ENCODE peak calls at places on chromosomes 7 and 10, in five cellular contexts. One of them, this sample, is unnamed.
A peak's percentile ranks its signal among the peaks of the same experiment; 100 is the strongest.

GRCh38 chr7:137923380-137923779 is 76.6 kb upstream of the DGKI start:
- ATAC-seq in stimulated activated effector memory CD8-positive, alpha-beta T cell treated with anti-CD3 and anti-CD28 coated beads, Interleukin-12 subunit alpha, Interleukin-12 subunit beta, amount 100 ng/mL, for 72 hours: peak; percentile 99
- ATAC-seq in foreskin keratinocyte: peak; percentile 90
- ATAC-seq in HepG2: no peak
- ATAC-seq in upper lobe of right lung: no peak
- ATAC-seq in this sample: peak; percentile 98

GRCh38 chr7:69691327-69691726 is 93.1 kb downstream of the AUTS2 start:
- ATAC-seq in foreskin keratinocyte: no peak
- ATAC-seq in upper lobe of right lung: no peak
- ATAC-seq in stimulated activated effector memory CD8-positive, alpha-beta T cell treated with anti-CD3 and anti-CD28 coated beads, Interleukin-12 subunit alpha, Interleukin-12 subunit beta, amount 100 ng/mL, for 72 hours: no peak
- ATAC-seq in HepG2: no peak
- ATAC-seq in this sample: no peak

GRCh38 chr7:51324206-51324884 is 7.7 kb upstream of the COBL start:
- ATAC-seq in upper lobe of right lung: peak; percentile 86
- ATAC-seq in stimulated activated effector memory CD8-positive, alpha-beta T cell treated with anti-CD3 and anti-CD28 coated beads, Interleukin-12 subunit alpha, Interleukin-12 subunit beta, amount 100 ng/mL, for 72 hours: no peak
- ATAC-seq in HepG2: no peak
- ATAC-seq in foreskin keratinocyte: peak; percentile 32
- ATAC-seq in this sample: no peak

GRCh38 chr10:14527134-14527780 is 196.5 kb upstream of the FRMD4A start:
- ATAC-seq in stimulated activated effector memory CD8-positive, alpha-beta T cell treated with anti-CD3 and anti-CD28 coated beads, Interleukin-12 subunit alpha, Interleukin-12 subunit beta, amount 100 ng/mL, for 72 hours: no peak
- ATAC-seq in HepG2: no peak
- ATAC-seq in upper lobe of right lung: no peak
- ATAC-seq in foreskin keratinocyte: no peak
- ATAC-seq in this sample: peak; percentile 73

GRCh38 chr10:77391605-77392235 is 245.9 kb downstream of the KCNMA1 start:
- ATAC-seq in upper lobe of right lung: peak; percentile 84
- ATAC-seq in HepG2: peak; percentile 71
- ATAC-seq in stimulated activated effector memory CD8-positive, alpha-beta T cell treated with anti-CD3 and anti-CD28 coated beads, Interleukin-12 subunit alpha, Interleukin-12 subunit beta, amount 100 ng/mL, for 72 hours: no peak
- ATAC-seq in foreskin keratinocyte: peak; percentile 15
- ATAC-seq in this sample: no peak

GRCh38 chr10:43846968-43847367 is 198.3 kb upstream of the ZNF32 start:
- ATAC-seq in upper lobe of right lung: no peak
- ATAC-seq in stimulated activated effector memory CD8-positive, alpha-beta T cell treated with anti-CD3 and anti-CD28 coated beads, Interleukin-12 subunit alpha, Interleukin-12 subunit beta, amount 100 ng/mL, for 72 hours: no peak
- ATAC-seq in HepG2: no peak
- ATAC-seq in foreskin keratinocyte: no peak
- ATAC-seq in this sample: no peak

GRCh38 chr7:53628775-53629174 is 593.3 kb downstream of the POM121L12 start:
- ATAC-seq in foreskin keratinocyte: no peak
- ATAC-seq in stimulated activated effector memory CD8-positive, alpha-beta T cell treated with anti-CD3 and anti-CD28 coated beads, Interleukin-12 subunit alpha, Interleukin-12 subunit beta, amount 100 ng/mL, for 72 hours: no peak
- ATAC-seq in upper lobe of right lung: no peak
- ATAC-seq in HepG2: no peak
- ATAC-seq in this sample: no peak

GRCh38 chr10:75817224-75817623 is 385.8 kb downstream of the LRMDA start:
- ATAC-seq in stimulated activated effector memory CD8-positive, alpha-beta T cell treated with anti-CD3 and anti-CD28 coated beads, Interleukin-12 subunit alpha, Interleukin-12 subunit beta, amount 100 ng/mL, for 72 hours: no peak
- ATAC-seq in foreskin keratinocyte: no peak
- ATAC-seq in HepG2: no peak
- ATAC-seq in upper lobe of right lung: no peak
- ATAC-seq in this sample: no peak

GRCh38 chr10:46523881-46524470 is 32.5 kb downstream of the GPRIN2 start:
- ATAC-seq in foreskin keratinocyte: peak; percentile 65
- ATAC-seq in HepG2: no peak
- ATAC-seq in upper lobe of right lung: no peak
- ATAC-seq in stimulated activated effector memory CD8-positive, alpha-beta T cell treated with anti-CD3 and anti-CD28 coated beads, Interleukin-12 subunit alpha, Interleukin-12 subunit beta, amount 100 ng/mL, for 72 hours: no peak
- ATAC-seq in this sample: no peak

GRCh38 chr10:33376976-33377657 is 42.6 kb upstream of the NRP1 start:
- ATAC-seq in foreskin keratinocyte: peak; percentile 79
- ATAC-seq in upper lobe of right lung: no peak
- ATAC-seq in HepG2: no peak
- ATAC-seq in stimulated activated effector memory CD8-positive, alpha-beta T cell treated with anti-CD3 and anti-CD28 coated beads, Interleukin-12 subunit alpha, Interleukin-12 subunit beta, amount 100 ng/mL, for 72 hours: peak; percentile 54
- ATAC-seq in this sample: peak; percentile 72

GRCh38 chr7:130356121-130356759 is 11.6 kb downstream of the CPA5 start:
- ATAC-seq in HepG2: peak; percentile 77
- ATAC-seq in stimulated activated effector memory CD8-positive, alpha-beta T cell treated with anti-CD3 and anti-CD28 coated beads, Interleukin-12 subunit alpha, Interleukin-12 subunit beta, amount 100 ng/mL, for 72 hours: no peak
- ATAC-seq in upper lobe of right lung: peak; percentile 70
- ATAC-seq in foreskin keratinocyte: peak; percentile 89
- ATAC-seq in this sample: no peak

GRCh38 chr10:106999118-106999707 is 165.3 kb downstream of the SORCS1 start:
- ATAC-seq in stimulated activated effector memory CD8-positive, alpha-beta T cell treated with anti-CD3 and anti-CD28 coated beads, Interleukin-12 subunit alpha, Interleukin-12 subunit beta, amount 100 ng/mL, for 72 hours: no peak
- ATAC-seq in upper lobe of right lung: no peak
- ATAC-seq in HepG2: no peak
- ATAC-seq in foreskin keratinocyte: no peak
- ATAC-seq in this sample: no peak

GRCh38 chr7:155848691-155849690 is 36.7 kb upstream of the SHH start:
- ATAC-seq in stimulated activated effector memory CD8-positive, alpha-beta T cell treated with anti-CD3 and anti-CD28 coated beads, Interleukin-12 subunit alpha, Interleukin-12 subunit beta, amount 100 ng/mL, for 72 hours: no peak
- ATAC-seq in foreskin keratinocyte: no peak
- ATAC-seq in HepG2: no peak
- ATAC-seq in upper lobe of right lung: no peak
- ATAC-seq in this sample: no peak

GRCh38 chr7:37666026-37666780 is 17.4 kb upstream of the GPR141 start:
- ATAC-seq in foreskin keratinocyte: no peak
- ATAC-seq in stimulated activated effector memory CD8-positive, alpha-beta T cell treated with anti-CD3 and anti-CD28 coated beads, Interleukin-12 subunit alpha, Interleukin-12 subunit beta, amount 100 ng/mL, for 72 hours: no peak
- ATAC-seq in HepG2: no peak
- ATAC-seq in upper lobe of right lung: peak; percentile 66
- ATAC-seq in this sample: no peak

GRCh38 chr7:148501707-148502139 is 88.8 kb upstream of the C7orf33 start:
- ATAC-seq in stimulated activated effector memory CD8-positive, alpha-beta T cell treated with anti-CD3 and anti-CD28 coated beads, Interleukin-12 subunit alpha, Interleukin-12 subunit beta, amount 100 ng/mL, for 72 hours: no peak
- ATAC-seq in HepG2: no peak
- ATAC-seq in upper lobe of right lung: peak; percentile 54
- ATAC-seq in foreskin keratinocyte: peak; percentile 63
- ATAC-seq in this sample: peak; percentile 77

GRCh38 chr10:100744980-100745881 is at the start of gene PAX2:
- ATAC-seq in foreskin keratinocyte: no peak
- ATAC-seq in stimulated activated effector memory CD8-positive, alpha-beta T cell treated with anti-CD3 and anti-CD28 coated beads, Interleukin-12 subunit alpha, Interleukin-12 subunit beta, amount 100 ng/mL, for 72 hours: no peak
- ATAC-seq in HepG2: peak; percentile 14
- ATAC-seq in upper lobe of right lung: no peak
- ATAC-seq in this sample: no peak

GRCh38 chr7:139714163-139714901 is 63.5 kb downstream of the HIPK2 start:
- ATAC-seq in stimulated activated effector memory CD8-positive, alpha-beta T cell treated with anti-CD3 and anti-CD28 coated beads, Interleukin-12 subunit alpha, Interleukin-12 subunit beta, amount 100 ng/mL, for 72 hours: peak; percentile 62
- ATAC-seq in foreskin keratinocyte: no peak
- ATAC-seq in HepG2: no peak
- ATAC-seq in upper lobe of right lung: peak; percentile 83
- ATAC-seq in this sample: no peak

GRCh38 chr7:2522780-2523433 is 3.3 kb downstream of the LFNG start:
- ATAC-seq in upper lobe of right lung: no peak
- ATAC-seq in foreskin keratinocyte: peak; percentile 68
- ATAC-seq in stimulated activated effector memory CD8-positive, alpha-beta T cell treated with anti-CD3 and anti-CD28 coated beads, Interleukin-12 subunit alpha, Interleukin-12 subunit beta, amount 100 ng/mL, for 72 hours: no peak
- ATAC-seq in HepG2: no peak
- ATAC-seq in this sample: peak; percentile 8

GRCh38 chr10:72170733-72171132 is 45.1 kb upstream of the ANAPC16 start:
- ATAC-seq in stimulated activated effector memory CD8-positive, alpha-beta T cell treated with anti-CD3 and anti-CD28 coated beads, Interleukin-12 subunit alpha, Interleukin-12 subunit beta, amount 100 ng/mL, for 72 hours: no peak
- ATAC-seq in HepG2: no peak
- ATAC-seq in upper lobe of right lung: no peak
- ATAC-seq in foreskin keratinocyte: no peak
- ATAC-seq in this sample: no peak

GRCh38 chr10:84589526-84590205 is 261.3 kb downstream of the CCSER2 start:
- ATAC-seq in HepG2: no peak
- ATAC-seq in stimulated activated effector memory CD8-positive, alpha-beta T cell treated with anti-CD3 and anti-CD28 coated beads, Interleukin-12 subunit alpha, Interleukin-12 subunit beta, amount 100 ng/mL, for 72 hours: peak; percentile 14
- ATAC-seq in foreskin keratinocyte: no peak
- ATAC-seq in upper lobe of right lung: no peak
- ATAC-seq in this sample: no peak

GRCh38 chr10:32328499-32328898 is 18.5 kb downstream of the EPC1 start:
- ATAC-seq in HepG2: peak; percentile 17
- ATAC-seq in stimulated activated effector memory CD8-positive, alpha-beta T cell treated with anti-CD3 and anti-CD28 coated beads, Interleukin-12 subunit alpha, Interleukin-12 subunit beta, amount 100 ng/mL, for 72 hours: no peak
- ATAC-seq in upper lobe of right lung: no peak
- ATAC-seq in foreskin keratinocyte: no peak
- ATAC-seq in this sample: no peak

GRCh38 chr10:121994429-121994881 is 5.5 kb downstream of the TACC2 start:
- ATAC-seq in foreskin keratinocyte: peak; percentile 55
- ATAC-seq in HepG2: peak; percentile 72
- ATAC-seq in upper lobe of right lung: peak; percentile 56
- ATAC-seq in stimulated activated effector memory CD8-positive, alpha-beta T cell treated with anti-CD3 and anti-CD28 coated beads, Interleukin-12 subunit alpha, Interleukin-12 subunit beta, amount 100 ng/mL, for 72 hours: no peak
- ATAC-seq in this sample: no peak

GRCh38 chr7:8579661-8580060 is 146.3 kb downstream of the NXPH1 start:
- ATAC-seq in stimulated activated effector memory CD8-positive, alpha-beta T cell treated with anti-CD3 and anti-CD28 coated beads, Interleukin-12 subunit alpha, Interleukin-12 subunit beta, amount 100 ng/mL, for 72 hours: no peak
- ATAC-seq in foreskin keratinocyte: no peak
- ATAC-seq in upper lobe of right lung: no peak
- ATAC-seq in HepG2: no peak
- ATAC-seq in this sample: no peak

GRCh38 chr7:155209920-155210319 is 87.8 kb upstream of the INSIG1 start:
- ATAC-seq in upper lobe of right lung: no peak
- ATAC-seq in foreskin keratinocyte: no peak
- ATAC-seq in HepG2: no peak
- ATAC-seq in stimulated activated effector memory CD8-positive, alpha-beta T cell treated with anti-CD3 and anti-CD28 coated beads, Interleukin-12 subunit alpha, Interleukin-12 subunit beta, amount 100 ng/mL, for 72 hours: no peak
- ATAC-seq in this sample: no peak

GRCh38 chr10:79193694-79194382 is 125.1 kb downstream of the ZMIZ1 start:
- ATAC-seq in HepG2: no peak
- ATAC-seq in foreskin keratinocyte: no peak
- ATAC-seq in upper lobe of right lung: no peak
- ATAC-seq in stimulated activated effector memory CD8-positive, alpha-beta T cell treated with anti-CD3 and anti-CD28 coated beads, Interleukin-12 subunit alpha, Interleukin-12 subunit beta, amount 100 ng/mL, for 72 hours: peak; percentile 19
- ATAC-seq in this sample: no peak

GRCh38 chr7:30865821-30866220 is 45.8 kb upstream of the AQP1 start:
- ATAC-seq in upper lobe of right lung: no peak
- ATAC-seq in stimulated activated effector memory CD8-positive, alpha-beta T cell treated with anti-CD3 and anti-CD28 coated beads, Interleukin-12 subunit alpha, Interleukin-12 subunit beta, amount 100 ng/mL, for 72 hours: no peak
- ATAC-seq in foreskin keratinocyte: no peak
- ATAC-seq in HepG2: no peak
- ATAC-seq in this sample: no peak

GRCh38 chr10:97464226-97464625 is 18.3 kb downstream of the ZDHHC16 start:
- ATAC-seq in stimulated activated effector memory CD8-positive, alpha-beta T cell treated with anti-CD3 and anti-CD28 coated beads, Interleukin-12 subunit alpha, Interleukin-12 subunit beta, amount 100 ng/mL, for 72 hours: no peak
- ATAC-seq in HepG2: peak; percentile 11
- ATAC-seq in foreskin keratinocyte: no peak
- ATAC-seq in upper lobe of right lung: no peak
- ATAC-seq in this sample: peak; percentile 5

GRCh38 chr10:15097011-15097812 is at the start of gene RPP38:
- ATAC-seq in HepG2: peak; percentile 89
- ATAC-seq in foreskin keratinocyte: peak; percentile 86
- ATAC-seq in stimulated activated effector memory CD8-positive, alpha-beta T cell treated with anti-CD3 and anti-CD28 coated beads, Interleukin-12 subunit alpha, Interleukin-12 subunit beta, amount 100 ng/mL, for 72 hours: peak; percentile 92
- ATAC-seq in upper lobe of right lung: peak; percentile 96
- ATAC-seq in this sample: peak; percentile 85

GRCh38 chr10:20276127-20276979 is 460.1 kb downstream of the PLXDC2 start:
- ATAC-seq in HepG2: peak; percentile 98
- ATAC-seq in stimulated activated effector memory CD8-positive, alpha-beta T cell treated with anti-CD3 and anti-CD28 coated beads, Interleukin-12 subunit alpha, Interleukin-12 subunit beta, amount 100 ng/mL, for 72 hours: no peak
- ATAC-seq in upper lobe of right lung: no peak
- ATAC-seq in foreskin keratinocyte: peak; percentile 92
- ATAC-seq in this sample: no peak

GRCh38 chr10:58326967-58327381 is 7.8 kb upstream of the UBE2D1 start:
- ATAC-seq in stimulated activated effector memory CD8-positive, alpha-beta T cell treated with anti-CD3 and anti-CD28 coated beads, Interleukin-12 subunit alpha, Interleukin-12 subunit beta, amount 100 ng/mL, for 72 hours: no peak
- ATAC-seq in upper lobe of right lung: no peak
- ATAC-seq in foreskin keratinocyte: peak; percentile 99
- ATAC-seq in HepG2: no peak
- ATAC-seq in this sample: no peak

GRCh38 chr7:80224416-80224815 is 89.8 kb downstream of the GNAI1 start:
- ATAC-seq in foreskin keratinocyte: no peak
- ATAC-seq in HepG2: no peak
- ATAC-seq in stimulated activated effector memory CD8-positive, alpha-beta T cell treated with anti-CD3 and anti-CD28 coated beads, Interleukin-12 subunit alpha, Interleukin-12 subunit beta, amount 100 ng/mL, for 72 hours: no peak
- ATAC-seq in upper lobe of right lung: no peak
- ATAC-seq in this sample: no peak

GRCh38 chr7:47640215-47640739 is 58.4 kb upstream of the TNS3 start:
- ATAC-seq in HepG2: no peak
- ATAC-seq in stimulated activated effector memory CD8-positive, alpha-beta T cell treated with anti-CD3 and anti-CD28 coated beads, Interleukin-12 subunit alpha, Interleukin-12 subunit beta, amount 100 ng/mL, for 72 hours: no peak
- ATAC-seq in upper lobe of right lung: no peak
- ATAC-seq in foreskin keratinocyte: no peak
- ATAC-seq in this sample: no peak

GRCh38 chr7:159196584-159196983 is 51.9 kb upstream of the VIPR2 start:
- ATAC-seq in foreskin keratinocyte: no peak
- ATAC-seq in upper lobe of right lung: no peak
- ATAC-seq in HepG2: no peak
- ATAC-seq in stimulated activated effector memory CD8-positive, alpha-beta T cell treated with anti-CD3 and anti-CD28 coated beads, Interleukin-12 subunit alpha, Interleukin-12 subunit beta, amount 100 ng/mL, for 72 hours: no peak
- ATAC-seq in this sample: no peak

GRCh38 chr7:66182920-66183319 is 22.2 kb upstream of the TPST1 start:
- ATAC-seq in stimulated activated effector memory CD8-positive, alpha-beta T cell treated with anti-CD3 and anti-CD28 coated beads, Interleukin-12 subunit alpha, Interleukin-12 subunit beta, amount 100 ng/mL, for 72 hours: no peak
- ATAC-seq in foreskin keratinocyte: no peak
- ATAC-seq in HepG2: peak; percentile 85
- ATAC-seq in upper lobe of right lung: peak; percentile 91
- ATAC-seq in this sample: no peak

GRCh38 chr7:71361633-71362032 is 229.7 kb downstream of the GALNT17 start:
- ATAC-seq in HepG2: no peak
- ATAC-seq in upper lobe of right lung: no peak
- ATAC-seq in foreskin keratinocyte: no peak
- ATAC-seq in stimulated activated effector memory CD8-positive, alpha-beta T cell treated with anti-CD3 and anti-CD28 coated beads, Interleukin-12 subunit alpha, Interleukin-12 subunit beta, amount 100 ng/mL, for 72 hours: no peak
- ATAC-seq in this sample: no peak

GRCh38 chr7:40455485-40455884 is 320.7 kb downstream of the SUGCT start:
- ATAC-seq in stimulated activated effector memory CD8-positive, alpha-beta T cell treated with anti-CD3 and anti-CD28 coated beads, Interleukin-12 subunit alpha, Interleukin-12 subunit beta, amount 100 ng/mL, for 72 hours: no peak
- ATAC-seq in HepG2: no peak
- ATAC-seq in foreskin keratinocyte: no peak
- ATAC-seq in upper lobe of right lung: no peak
- ATAC-seq in this sample: no peak

This sample was measured in activated T-helper 17 cell treated with anti-CD3 and anti-CD28 coated beads, Interleukin-2, amount 50 U/mL, for 72 hours.